ENCODE peak calls at places on chromosomes 4 and X, in four cellular contexts. Y is dorsolateral prefrontal cortex, J is posterior cingulate gyrus, M is smooth muscle cell of the brain vasculature. Z is an unnamed sample.

GRCh38 chr4:166635367-166635766 is 598.9 kb downstream of the SPOCK3 start:
- DNase-seq in Y (no peak), M (no peak), J (no peak), Z (no peak)

GRCh38 chr4:101678180-101678579 is 112.3 kb upstream of the BANK1 start:
- DNase-seq in J (no peak), M (no peak), Y (no peak), Z (no peak)

GRCh38 chrX:148871422-148872152 is 371.2 kb downstream of the AFF2 start:
- DNase-seq in J (no peak), Y (no peak), M (no peak), Z (no peak)

GRCh38 chr4:74671074-74671698 is 123.1 kb downstream of the BTC start:
- DNase-seq in M (peak), Y (no peak), J (no peak), Z (no peak)

GRCh38 chr4:47391256-47391655 is 72.2 kb downstream of the COMMD8 start:
- DNase-seq in J (no peak), M (no peak), Y (no peak), Z (no peak)

GRCh38 chrX:123962006-123962485 is 540 bp downstream of the STAG2 start:
- DNase-seq in Y (no peak), M (no peak), J (no peak), Z (no peak)

GRCh38 chr4:8468746-8469535 is 28.4 kb downstream of the TRMT44 start:
- DNase-seq in M (peak), Y (peak), J (peak), Z (peak)

GRCh38 chr4:152606800-152607577 is 71.1 kb upstream of the FBXW7 start:
- DNase-seq in M (no peak), J (no peak), Y (no peak), Z (no peak)

GRCh38 chr4:4603592-4603991 is 61.7 kb upstream of the STX18 start:
- DNase-seq in M (no peak), Y (no peak), J (no peak), Z (no peak)

GRCh38 chr4:79211490-79211889 is 114.4 kb downstream of the NAA11 start:
- DNase-seq in M (no peak), Y (peak), J (peak), Z (no peak)

GRCh38 chr4:3936184-3936583 is 170.0 kb downstream of the ADRA2C start:
- DNase-seq in J (no peak), M (no peak), Y (no peak), Z (no peak)